ENCODE peak calls at places on chromosome 19, in eight cellular contexts. One of them, this sample, is unnamed.

GRCh38 chr19:56080669-56081401 is 40.3 kb downstream of the ZNF787 start:
- DNase-seq in psoas muscle: peak; percentile 82
- DNase-seq in RWPE2: no peak
- DNase-seq in upper lobe of left lung: peak; percentile 80
- DNase-seq in tibial nerve: peak; percentile 75
- DNase-seq in stomach: peak; percentile 86
- DNase-seq in AG04450: peak; percentile 37
- DNase-seq in tibial artery: peak; percentile 68
- DNase-seq in this sample: no peak

GRCh38 chr19:16824658-16825311 is 4.4 kb upstream of the SIN3B start:
- DNase-seq in upper lobe of left lung: no peak
- DNase-seq in psoas muscle: no peak
- DNase-seq in tibial nerve: no peak
- DNase-seq in tibial artery: no peak
- DNase-seq in RWPE2: no peak
- DNase-seq in AG04450: no peak
- DNase-seq in stomach: no peak
- DNase-seq in this sample: no peak

GRCh38 chr19:16136185-16137067 is 7.1 kb upstream of the HSH2D start:
- DNase-seq in tibial nerve: no peak
- DNase-seq in AG04450: no peak
- DNase-seq in tibial artery: no peak
- DNase-seq in stomach: no peak
- DNase-seq in RWPE2: no peak
- DNase-seq in psoas muscle: no peak
- DNase-seq in upper lobe of left lung: no peak
- DNase-seq in this sample: no peak

GRCh38 chr19:35901854-35902661 is at the start of gene HCST:
- DNase-seq in tibial nerve: no peak
- DNase-seq in upper lobe of left lung: no peak
- DNase-seq in RWPE2: no peak
- DNase-seq in psoas muscle: no peak
- DNase-seq in tibial artery: no peak
- DNase-seq in AG04450: no peak
- DNase-seq in stomach: no peak
- DNase-seq in this sample: no peak

GRCh38 chr19:57334191-57334590 is 13.9 kb downstream of the ZNF543 start:
- DNase-seq in RWPE2: peak; percentile 73
- DNase-seq in stomach: no peak
- DNase-seq in upper lobe of left lung: no peak
- DNase-seq in psoas muscle: no peak
- DNase-seq in tibial nerve: no peak
- DNase-seq in tibial artery: no peak
- DNase-seq in AG04450: no peak
- DNase-seq in this sample: no peak

GRCh38 chr19:28414748-28415147 is 798.2 kb downstream of the UQCRFS1 start:
- DNase-seq in tibial nerve: no peak
- DNase-seq in psoas muscle: no peak
- DNase-seq in stomach: no peak
- DNase-seq in RWPE2: no peak
- DNase-seq in AG04450: no peak
- DNase-seq in tibial artery: no peak
- DNase-seq in upper lobe of left lung: no peak
- DNase-seq in this sample: no peak

GRCh38 chr19:35375505-35376307 is 4.8 kb downstream of the GPR42 start:
- DNase-seq in RWPE2: no peak
- DNase-seq in AG04450: no peak
- DNase-seq in tibial artery: no peak
- DNase-seq in tibial nerve: no peak
- DNase-seq in stomach: no peak
- DNase-seq in psoas muscle: no peak
- DNase-seq in upper lobe of left lung: no peak
- DNase-seq in this sample: no peak

GRCh38 chr19:55304279-55304978 is 20.6 kb downstream of the BRSK1 start:
- DNase-seq in tibial artery: no peak
- DNase-seq in AG04450: no peak
- DNase-seq in tibial nerve: peak; percentile 18
- DNase-seq in stomach: peak; percentile 46
- DNase-seq in psoas muscle: no peak
- DNase-seq in RWPE2: no peak
- DNase-seq in upper lobe of left lung: peak; percentile 29
- DNase-seq in this sample: no peak

GRCh38 chr19:35216833-35217707 is 11.5 kb downstream of the FAM187B start:
- DNase-seq in tibial artery: peak; percentile 52
- DNase-seq in RWPE2: no peak
- DNase-seq in AG04450: no peak
- DNase-seq in psoas muscle: no peak
- DNase-seq in upper lobe of left lung: peak; percentile 54
- DNase-seq in stomach: peak; percentile 60
- DNase-seq in tibial nerve: peak; percentile 83
- DNase-seq in this sample: peak; percentile 59

GRCh38 chr19:29831041-29831548 is 19.3 kb downstream of the CCNE1 start:
- DNase-seq in AG04450: no peak
- DNase-seq in psoas muscle: no peak
- DNase-seq in RWPE2: no peak
- DNase-seq in tibial artery: no peak
- DNase-seq in stomach: no peak
- DNase-seq in tibial nerve: no peak
- DNase-seq in upper lobe of left lung: no peak
- DNase-seq in this sample: no peak

GRCh38 chr19:7191946-7192691 is 102.1 kb downstream of the INSR start:
- DNase-seq in upper lobe of left lung: peak; percentile 31
- DNase-seq in tibial artery: no peak
- DNase-seq in tibial nerve: no peak
- DNase-seq in stomach: no peak
- DNase-seq in psoas muscle: no peak
- DNase-seq in RWPE2: no peak
- DNase-seq in AG04450: no peak
- DNase-seq in this sample: no peak

GRCh38 chr19:36514012-36514612 is 14.0 kb downstream of the ZNF260 start:
- DNase-seq in tibial artery: no peak
- DNase-seq in tibial nerve: no peak
- DNase-seq in AG04450: no peak
- DNase-seq in upper lobe of left lung: no peak
- DNase-seq in stomach: no peak
- DNase-seq in RWPE2: no peak
- DNase-seq in psoas muscle: no peak
- DNase-seq in this sample: no peak

GRCh38 chr19:18434411-18435184 is 3.3 kb downstream of the ISYNA1 start:
- DNase-seq in tibial nerve: no peak
- DNase-seq in upper lobe of left lung: no peak
- DNase-seq in RWPE2: no peak
- DNase-seq in stomach: no peak
- DNase-seq in psoas muscle: no peak
- DNase-seq in tibial artery: no peak
- DNase-seq in AG04450: no peak
- DNase-seq in this sample: no peak

GRCh38 chr19:18436651-18437478 is 1.1 kb downstream of the ISYNA1 start:
- DNase-seq in psoas muscle: peak; percentile 74
- DNase-seq in stomach: peak; percentile 75
- DNase-seq in AG04450: no peak
- DNase-seq in RWPE2: no peak
- DNase-seq in tibial nerve: peak; percentile 60
- DNase-seq in upper lobe of left lung: peak; percentile 79
- DNase-seq in tibial artery: peak; percentile 57
- DNase-seq in this sample: peak; percentile 92

GRCh38 chr19:18435185-18435841 is 2.6 kb downstream of the ISYNA1 start:
- DNase-seq in psoas muscle: no peak
- DNase-seq in tibial nerve: no peak
- DNase-seq in AG04450: no peak
- DNase-seq in tibial artery: no peak
- DNase-seq in stomach: no peak
- DNase-seq in upper lobe of left lung: no peak
- DNase-seq in RWPE2: no peak
- DNase-seq in this sample: no peak

GRCh38 chr19:18437481-18438330 is at the start of gene ISYNA1:
- DNase-seq in AG04450: no peak
- DNase-seq in tibial artery: no peak
- DNase-seq in upper lobe of left lung: no peak
- DNase-seq in stomach: peak; percentile 62
- DNase-seq in psoas muscle: peak; percentile 62
- DNase-seq in tibial nerve: no peak
- DNase-seq in RWPE2: no peak
- DNase-seq in this sample: no peak

DNA sequence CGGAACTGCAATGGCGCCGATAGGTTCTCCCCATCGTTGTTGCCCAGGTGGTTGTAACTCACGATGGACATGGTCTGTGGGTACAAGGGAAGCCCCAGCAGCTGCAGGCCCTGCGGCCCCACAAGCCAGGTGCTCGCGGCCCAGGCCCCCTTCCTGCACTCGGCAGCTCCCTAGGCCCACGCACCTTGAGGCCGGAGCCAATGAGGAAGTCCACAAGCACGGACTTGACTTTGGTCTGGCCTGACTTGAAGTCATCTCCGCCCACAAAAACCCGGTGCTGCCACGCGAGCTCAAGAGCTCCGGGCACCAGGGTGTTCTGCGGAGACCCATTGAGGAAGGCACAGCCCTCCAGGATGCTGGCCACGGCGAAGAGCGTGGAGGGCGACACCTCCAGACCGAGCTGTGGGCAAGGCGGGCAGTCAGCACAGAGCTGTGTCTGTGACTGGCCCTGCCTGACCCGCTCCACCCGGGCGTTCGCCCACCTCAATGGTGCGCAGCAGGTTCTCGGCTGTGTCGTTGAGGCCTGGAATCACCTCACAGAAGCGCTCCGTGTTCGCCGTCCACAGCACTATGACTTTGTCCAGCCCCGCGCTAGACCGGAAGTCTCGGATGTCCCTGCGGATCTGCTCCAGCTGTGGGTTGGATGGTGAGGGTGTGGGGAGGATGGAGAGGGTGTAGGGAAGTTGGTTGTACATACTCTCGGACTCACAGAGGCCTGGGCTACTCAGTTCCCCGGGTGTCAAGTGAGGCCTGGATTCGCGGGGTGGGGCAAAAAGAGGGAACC is 1.9 kb downstream of the ISYNA1 start:
- DNase-seq in tibial nerve: no peak
- DNase-seq in stomach: no peak
- DNase-seq in tibial artery: no peak
- DNase-seq in upper lobe of left lung: no peak
- DNase-seq in AG04450: no peak
- DNase-seq in psoas muscle: no peak
- DNase-seq in RWPE2: no peak
- DNase-seq in this sample: no peak
- H3K4me3 ChIP-seq in tibial nerve: no peak overlapping the region
- H3K4me3 ChIP-seq in stomach: peak overlapping the region; percentile 50
- H3K4me3 ChIP-seq in tibial artery: peak overlapping the region; percentile 58
- H3K4me3 ChIP-seq in upper lobe of left lung: peak overlapping the region; percentile 60
- H3K4me3 ChIP-seq in AG04450: no peak overlapping the region
- H3K4me3 ChIP-seq in psoas muscle: no peak overlapping the region
- H3K4me3 ChIP-seq in RWPE2: no peak overlapping the region
- H3K4me3 ChIP-seq in this sample: peak overlapping the region; percentile 86

GRCh38 chr19:54188224-54188871 is 1.0 kb downstream of the MBOAT7 start:
- DNase-seq in tibial nerve: no peak
- DNase-seq in psoas muscle: no peak
- DNase-seq in tibial artery: no peak
- DNase-seq in RWPE2: no peak
- DNase-seq in AG04450: no peak
- DNase-seq in stomach: no peak
- DNase-seq in upper lobe of left lung: no peak
- DNase-seq in this sample: no peak
- H3K27ac ChIP-seq in tibial nerve: peak overlapping the region; percentile 98
- H3K27ac ChIP-seq in psoas muscle: peak overlapping the region; percentile 99
- H3K27ac ChIP-seq in tibial artery: peak overlapping the region; percentile 92
- H3K27ac ChIP-seq in RWPE2: peak overlapping the region; percentile 76
- H3K27ac ChIP-seq in AG04450: peak overlapping the region; percentile 39
- H3K27ac ChIP-seq in stomach: peak overlapping the region; percentile 99
- H3K27ac ChIP-seq in upper lobe of left lung: peak overlapping the region; percentile 99
- H3K27ac ChIP-seq in this sample: peak overlapping the region; percentile 99

GRCh38 chr19:2756477-2756876 is 16.7 kb upstream of the SLC39A3 start:
- DNase-seq in AG04450: no peak
- DNase-seq in tibial nerve: no peak
- DNase-seq in upper lobe of left lung: no peak
- DNase-seq in psoas muscle: no peak
- DNase-seq in RWPE2: no peak
- DNase-seq in stomach: no peak
- DNase-seq in tibial artery: no peak
- DNase-seq in this sample: no peak
- TF ChIP-seq CTCF in AG04450: no peak
- TF ChIP-seq CTCF in tibial nerve: no peak
- TF ChIP-seq CTCF in upper lobe of left lung: no peak
- TF ChIP-seq CTCF in psoas muscle: no peak
- TF ChIP-seq CTCF in RWPE2: no peak
- TF ChIP-seq CTCF in stomach: no peak
- TF ChIP-seq CTCF in tibial artery: no peak
- TF ChIP-seq CTCF in this sample: no peak

GRCh38 chr19:18007605-18007938 is 398 bp upstream of the ARRDC2 start:
- DNase-seq in upper lobe of left lung: no peak
- DNase-seq in stomach: no peak
- DNase-seq in RWPE2: peak; percentile 64
- DNase-seq in AG04450: no peak
- DNase-seq in tibial nerve: no peak
- DNase-seq in psoas muscle: no peak
- DNase-seq in tibial artery: no peak
- DNase-seq in this sample: peak; percentile 83
- H3K4me3 ChIP-seq in upper lobe of left lung: peak overlapping the region; percentile 66
- H3K4me3 ChIP-seq in stomach: peak overlapping the region; percentile 52
- H3K4me3 ChIP-seq in RWPE2: peak overlapping the region; percentile 29
- H3K4me3 ChIP-seq in AG04450: peak overlapping the region; percentile 58
- H3K4me3 ChIP-seq in tibial nerve: peak overlapping the region; percentile 50
- H3K4me3 ChIP-seq in psoas muscle: peak overlapping the region; percentile 85
- H3K4me3 ChIP-seq in tibial artery: peak overlapping the region; percentile 70
- H3K4me3 ChIP-seq in this sample: peak overlapping the region; percentile 83

GRCh38 chr19:46555684-46556083 is 45.4 kb upstream of the CALM3 start:
- DNase-seq in stomach: no peak
- DNase-seq in AG04450: no peak
- DNase-seq in psoas muscle: no peak
- DNase-seq in tibial artery: no peak
- DNase-seq in tibial nerve: no peak
- DNase-seq in RWPE2: no peak
- DNase-seq in upper lobe of left lung: no peak
- DNase-seq in this sample: no peak

GRCh38 chr19:46550684-46551083 is 50.4 kb upstream of the CALM3 start:
- DNase-seq in tibial artery: no peak
- DNase-seq in tibial nerve: no peak
- DNase-seq in AG04450: no peak
- DNase-seq in upper lobe of left lung: no peak
- DNase-seq in stomach: no peak
- DNase-seq in psoas muscle: no peak
- DNase-seq in RWPE2: no peak
- DNase-seq in this sample: no peak

GRCh38 chr19:46546194-46546896 is 50.7 kb upstream of the PNMA8B start:
- DNase-seq in upper lobe of left lung: peak; percentile 84
- DNase-seq in psoas muscle: no peak
- DNase-seq in stomach: peak; percentile 60
- DNase-seq in AG04450: no peak
- DNase-seq in tibial nerve: peak; percentile 13
- DNase-seq in RWPE2: no peak
- DNase-seq in tibial artery: no peak
- DNase-seq in this sample: no peak

DNA sequence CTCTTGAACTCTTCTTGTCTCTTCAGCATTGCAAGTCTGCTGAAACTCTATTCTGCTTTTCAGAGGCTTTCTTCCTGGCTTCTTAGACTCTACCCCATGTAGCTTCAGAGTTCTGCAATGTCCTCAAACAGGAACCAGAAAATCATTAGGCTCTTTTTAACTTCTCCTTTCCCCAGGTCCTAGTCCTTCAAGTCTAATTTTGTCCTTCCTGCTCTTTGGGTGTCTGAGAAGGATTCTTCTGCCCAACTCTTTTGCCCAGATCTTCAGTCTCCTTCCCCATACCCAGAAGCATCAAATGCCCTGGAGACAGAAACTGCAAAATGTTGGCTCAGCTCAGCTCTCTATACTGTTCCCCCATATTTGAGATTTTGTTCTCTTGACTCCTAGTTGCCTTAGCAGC is 50.0 kb upstream of the CALM3 start:
- DNase-seq in stomach: no peak
- DNase-seq in psoas muscle: no peak
- DNase-seq in upper lobe of left lung: no peak
- DNase-seq in RWPE2: no peak
- DNase-seq in tibial nerve: no peak
- DNase-seq in tibial artery: no peak
- DNase-seq in AG04450: no peak
- DNase-seq in this sample: no peak
- H3K27ac ChIP-seq in stomach: no peak overlapping the region
- H3K27ac ChIP-seq in psoas muscle: no peak overlapping the region
- H3K27ac ChIP-seq in upper lobe of left lung: no peak overlapping the region
- H3K27ac ChIP-seq in RWPE2: no peak overlapping the region
- H3K27ac ChIP-seq in tibial nerve: no peak overlapping the region
- H3K27ac ChIP-seq in tibial artery: no peak overlapping the region
- H3K27ac ChIP-seq in AG04450: no peak overlapping the region
- H3K27ac ChIP-seq in this sample: no peak overlapping the region